ENCODE peak calls at places on chromosomes 11 and 22, in eight cellular contexts. X is body of pancreas, Q is heart left ventricle, R is upper lobe of left lung, G is right lobe of liver, O is HepG2, W is A549, V is HCT116. F is an unnamed sample.
A peak's percentile ranks its signal among the peaks of the same experiment; 100 is the strongest.

GRCh38 chr22:33065230-33065629 is 7.0 kb upstream of the SYN3 start:
- ATAC-seq in V (no peak), R (no peak), G (no peak), X (no peak), O (no peak), Q (no peak), W (no peak), F (no peak)

GRCh38 chr11:114774599-114775365 is 96.5 kb downstream of the NXPE2 start:
- ATAC-seq in G (no peak), O (peak; percentile 96), R (peak; percentile 47), W (peak; percentile 91), X (no peak), Q (peak; percentile 84), V (peak; percentile 52), F (no peak)

GRCh38 chr11:16911658-16912057 is 102.6 kb downstream of the PLEKHA7 start:
- ATAC-seq in V (no peak), G (no peak), O (no peak), X (no peak), W (no peak), R (no peak), Q (no peak), F (no peak)

GRCh38 chr11:85710912-85711311 is 24.9 kb upstream of the CCDC89 start:
- ATAC-seq in G (no peak), R (no peak), Q (no peak), X (no peak), V (no peak), W (peak; percentile 67), O (no peak), F (no peak)

GRCh38 chr11:1554981-1555712 is 16.9 kb downstream of the DUSP8 start:
- ATAC-seq in O (no peak), V (no peak), X (no peak), W (peak; percentile 23), Q (no peak), R (no peak), G (no peak), F (no peak)

GRCh38 chr22:29050457-29050856 is 11.2 kb downstream of the C22orf31 start:
- ATAC-seq in Q (no peak), V (no peak), G (no peak), W (no peak), X (no peak), O (no peak), R (no peak), F (no peak)

GRCh38 chr22:45227645-45228400 is 12.9 kb downstream of the KIAA0930 start:
- ATAC-seq in W (no peak), Q (peak; percentile 52), G (peak; percentile 18), V (no peak), O (no peak), X (no peak), R (peak; percentile 66), F (peak; percentile 14)

GRCh38 chr22:20986365-20986764 is 4.3 kb downstream of the LZTR1 start:
- ATAC-seq in W (no peak), X (no peak), O (no peak), G (no peak), V (no peak), Q (no peak), R (no peak), F (no peak)

GRCh38 chr11:91133361-91133760 is 910.5 kb upstream of the CHORDC1 start:
- ATAC-seq in R (peak; percentile 60), Q (no peak), W (no peak), V (no peak), O (no peak), X (no peak), G (no peak), F (no peak)

GRCh38 chr11:27420722-27421572 is 51.6 kb downstream of the LGR4 start:
- ATAC-seq in R (no peak), W (peak; percentile 12), G (peak; percentile 25), X (no peak), V (no peak), O (no peak), Q (no peak), F (no peak)

GRCh38 chr11:128772814-128773213 is 78.9 kb downstream of the FLI1 start:
- ATAC-seq in G (peak; percentile 19), W (no peak), V (no peak), Q (no peak), X (peak; percentile 58), R (peak; percentile 53), O (no peak), F (peak; percentile 31)

GRCh38 chr11:3132271-3132781 is 32.8 kb downstream of the OSBPL5 start:
- ATAC-seq in O (no peak), R (no peak), Q (no peak), G (no peak), V (no peak), W (no peak), X (no peak), F (no peak)

GRCh38 chr11:359181-359714 is 10.1 kb upstream of the B4GALNT4 start:
- ATAC-seq in O (no peak), G (no peak), W (no peak), V (no peak), X (no peak), R (no peak), Q (no peak), F (no peak)

GRCh38 chr11:2533642-2534115 is 88.9 kb downstream of the KCNQ1 start:
- ATAC-seq in R (peak; percentile 88), G (peak; percentile 26), W (no peak), X (peak; percentile 49), Q (peak; percentile 75), O (peak; percentile 59), V (peak; percentile 73), F (peak; percentile 39)

GRCh38 chr22:40721266-40721665 is 42.0 kb downstream of the MCHR1 start:
- ATAC-seq in V (no peak), R (peak; percentile 36), O (peak; percentile 81), G (peak; percentile 80), Q (peak; percentile 33), W (peak; percentile 89), X (peak; percentile 67), F (no peak)

GRCh38 chr11:62879554-62879953 is 1.1 kb upstream of the SLC3A2 start:
- ATAC-seq in G (no peak), V (no peak), W (no peak), R (no peak), O (no peak), Q (no peak), X (no peak), F (no peak)

GRCh38 chr11:62881579-62882427 is 1.1 kb downstream of the SLC3A2 start:
- ATAC-seq in O (peak; percentile 33), R (peak; percentile 89), G (peak; percentile 60), W (peak; percentile 65), X (peak; percentile 72), Q (peak; percentile 79), V (peak; percentile 51), F (peak; percentile 88)

GRCh38 chr11:62880231-62880802 is 379 bp upstream of the SLC3A2 start:
- ATAC-seq in W (peak; percentile 25), V (peak; percentile 32), R (peak; percentile 56), G (peak; percentile 7), Q (peak; percentile 37), X (peak; percentile 5), O (peak; percentile 44), F (peak; percentile 6)

GRCh38 chr11:62882428-62882742 is 1.7 kb downstream of the SLC3A2 start:
- ATAC-seq in X (no peak), V (no peak), W (no peak), Q (no peak), G (no peak), O (no peak), R (no peak), F (no peak)

DNA sequence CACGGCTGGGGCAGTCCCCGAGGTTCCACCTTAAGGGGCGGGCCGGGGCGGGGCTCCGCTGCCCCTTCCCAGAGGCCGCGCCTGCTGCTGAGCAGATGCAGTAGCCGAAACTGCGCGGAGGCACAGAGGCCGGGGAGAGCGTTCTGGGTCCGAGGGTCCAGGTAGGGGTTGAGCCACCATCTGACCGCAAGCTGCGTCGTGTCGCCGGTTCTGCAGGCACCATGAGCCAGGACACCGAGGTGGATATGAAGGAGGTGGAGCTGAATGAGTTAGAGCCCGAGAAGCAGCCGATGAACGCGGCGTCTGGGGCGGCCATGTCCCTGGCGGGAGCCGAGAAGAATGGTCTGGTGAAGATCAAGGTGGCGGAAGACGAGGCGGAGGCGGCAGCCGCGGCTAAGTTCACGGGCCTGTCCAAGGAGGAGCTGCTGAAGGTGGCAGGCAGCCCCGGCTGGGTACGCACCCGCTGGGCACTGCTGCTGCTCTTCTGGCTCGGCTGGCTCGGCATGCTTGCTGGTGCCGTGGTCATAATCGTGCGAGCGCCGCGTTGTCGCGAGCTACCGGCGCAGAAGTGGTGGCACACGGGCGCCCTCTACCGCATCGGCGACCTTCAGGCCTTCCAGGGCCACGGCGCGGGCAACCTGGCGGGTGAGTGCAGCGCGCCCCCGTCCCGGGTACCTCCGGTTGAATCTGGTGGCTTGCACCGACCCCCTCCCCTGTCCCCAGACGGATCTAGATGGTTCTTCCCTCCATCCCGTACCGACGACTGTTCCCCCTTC is at the start of gene SLC3A2:
- ATAC-seq in X (peak; percentile 85), R (peak; percentile 96), O (peak; percentile 91), G (peak; percentile 84), V (peak; percentile 87), Q (peak; percentile 93), W (peak; percentile 94), F (peak; percentile 91)
- TF ChIP-seq POLR2A in X (peak; percentile 99), R (peak; percentile 91), O (peak; percentile 96), G (peak; percentile 99), V (peak; percentile 98), Q (peak; percentile 98), W (peak; percentile 99), F (peak; percentile 97)

GRCh38 chr11:119263352-119263940 is 53.5 kb downstream of the MCAM start:
- ATAC-seq in G (peak; percentile 74), Q (peak; percentile 80), O (no peak), R (no peak), X (no peak), W (no peak), V (no peak), F (no peak)
- H3K4me3 ChIP-seq in G (no peak overlapping the region), Q (no peak overlapping the region), O (no peak overlapping the region), R (no peak overlapping the region), X (no peak overlapping the region), W (no peak overlapping the region), V (no peak overlapping the region), F (no peak overlapping the region)

GRCh38 chr11:67401495-67402191 is at the start of gene PPP1CA:
- ATAC-seq in V (peak; percentile 90), R (peak; percentile 96), O (peak; percentile 78), G (peak; percentile 82), W (peak; percentile 84), Q (peak; percentile 88), X (peak; percentile 95), F (peak; percentile 94)
- TF ChIP-seq POLR2A in V (peak; percentile 24), R (no peak), O (peak; percentile 69), G (peak; percentile 67), W (peak; percentile 78), Q (peak; percentile 79), X (peak; percentile 71), F (peak; percentile 80)

GRCh38 chr11:119091083-119091650 is 6.5 kb downstream of the HMBS start:
- ATAC-seq in Q (no peak), G (no peak), V (no peak), X (no peak), W (no peak), O (no peak), R (no peak), F (no peak)

GRCh38 chr11:119092880-119093665 is 8.4 kb downstream of the HMBS start:
- ATAC-seq in W (no peak), V (no peak), X (no peak), G (no peak), R (no peak), Q (no peak), O (no peak), F (no peak)

GRCh38 chr11:119093666-119093950 is 8.0 kb downstream of the DPAGT1 start:
- ATAC-seq in R (no peak), Q (no peak), V (no peak), W (no peak), X (no peak), O (no peak), G (no peak), F (no peak)

GRCh38 chr11:119093951-119094815 is 7.5 kb downstream of the DPAGT1 start:
- ATAC-seq in R (peak; percentile 62), X (peak; percentile 12), Q (peak; percentile 32), V (peak; percentile 5), O (peak; percentile 5), W (peak; percentile 7), G (peak; percentile 7), F (peak; percentile 11)

GRCh38 chr11:119091966-119092879 is 7.5 kb downstream of the HMBS start:
- ATAC-seq in G (no peak), R (no peak), V (no peak), O (no peak), Q (no peak), X (no peak), W (no peak), F (no peak)
- H3K4me3 ChIP-seq in G (no peak overlapping the region), R (peak overlapping the region; percentile 98), V (no peak overlapping the region), O (peak overlapping the region; percentile 93), Q (no peak overlapping the region), X (no peak overlapping the region), W (peak overlapping the region; percentile 68), F (no peak overlapping the region)